ENCODE peak calls at places on chromosomes 12 and 14, in four cellular contexts. A is dermis microvascular lymphatic vessel endothelial cell, K is hippocampal formation, M is fibroblast of gingiva. C is an unnamed sample.

GRCh38 chr12:120872487-120872886 is 31.7 kb downstream of the SPPL3 start:
- DNase-seq in A (no peak), K (no peak), M (no peak), C (no peak)

GRCh38 chr12:107131832-107132616 is 38.7 kb upstream of the CRY1 start:
- DNase-seq in A (peak; percentile 57), K (peak; percentile 64), M (peak; percentile 46), C (no peak)

GRCh38 chr12:117356048-117356447 is 5.4 kb downstream of the NOS1 start:
- DNase-seq in A (no peak), K (no peak), M (no peak), C (no peak)

GRCh38 chr14:20436363-20436755 is 393 bp upstream of the KLHL33 start:
- DNase-seq in A (no peak), K (no peak), M (peak; percentile 86), C (no peak)

GRCh38 chr14:70808023-70808401 is 1.3 kb downstream of the MAP3K9 start:
- DNase-seq in A (no peak), K (no peak), M (no peak), C (no peak)

GRCh38 chr12:123115409-123116111 is 35.3 kb downstream of the PITPNM2 start:
- DNase-seq in A (no peak), K (peak; percentile 83), M (peak; percentile 86), C (peak; percentile 47)

GRCh38 chr14:91331761-91332447 is 85.7 kb downstream of the CCDC88C start:
- DNase-seq in A (peak; percentile 77), K (no peak), M (no peak), C (no peak)

GRCh38 chr14:41285193-41285748 is 321.4 kb upstream of the LRFN5 start:
- DNase-seq in A (peak; percentile 22), K (no peak), M (no peak), C (no peak)

GRCh38 chr12:117590386-117590785 is 229.0 kb upstream of the NOS1 start:
- DNase-seq in A (no peak), K (no peak), M (no peak), C (no peak)

GRCh38 chr12:111031956-111032919 is 111.9 kb upstream of the MYL2 start:
- DNase-seq in A (no peak), K (no peak), M (no peak), C (no peak)

GRCh38 chr12:62712561-62712960 is 222.4 kb downstream of the PPM1H start:
- DNase-seq in A (no peak), K (no peak), M (no peak), C (no peak)

GRCh38 chr12:5716221-5716620 is 228.8 kb downstream of the ANO2 start:
- DNase-seq in A (peak; percentile 71), K (no peak), M (no peak), C (no peak)

GRCh38 chr14:97266653-97267052 is 469.5 kb downstream of the VRK1 start:
- DNase-seq in A (no peak), K (no peak), M (no peak), C (no peak)

GRCh38 chr12:108849653-108850052 is 7.7 kb downstream of the SSH1 start:
- DNase-seq in A (no peak), K (no peak), M (no peak), C (no peak)

GRCh38 chr14:88599761-88600439 is 37.1 kb downstream of the ZC3H14 start:
- DNase-seq in A (no peak), K (no peak), M (no peak), C (no peak)

GRCh38 chr12:32084753-32085152 is 21.9 kb upstream of the BICD1 start:
- DNase-seq in A (no peak), K (no peak), M (no peak), C (no peak)

GRCh38 chr14:99731536-99732435 is 47.7 kb downstream of the CYP46A1 start:
- DNase-seq in A (no peak), K (no peak), M (no peak), C (no peak)

GRCh38 chr12:10722905-10723866 is at the start of gene YBX3:
- DNase-seq in A (peak; percentile 90), K (peak; percentile 22), M (peak; percentile 86), C (peak; percentile 58)

GRCh38 chr14:34946699-34947098 is 36.1 kb upstream of the SRP54 start:
- DNase-seq in A (no peak), K (no peak), M (no peak), C (no peak)

GRCh38 chr12:32470936-32471335 is 71.6 kb downstream of the FGD4 start:
- DNase-seq in A (no peak), K (no peak), M (no peak), C (no peak)

GRCh38 chr12:28171356-28172060 is 18.7 kb upstream of the CCDC91 start:
- DNase-seq in A (no peak), K (no peak), M (no peak), C (no peak)

GRCh38 chr12:113846275-113846674 is 119.8 kb downstream of the RBM19 start:
- DNase-seq in A (no peak), K (no peak), M (no peak), C (no peak)

GRCh38 chr14:49621114-49621881 is 699 bp downstream of the MGAT2 start:
- DNase-seq in A (peak; percentile 75), K (peak; percentile 49), M (peak; percentile 70), C (peak; percentile 74)

GRCh38 chr12:89210277-89210676 is 142.0 kb downstream of the DUSP6 start:
- DNase-seq in A (no peak), K (no peak), M (no peak), C (no peak)

C was measured in head of caudate nucleus.